ENCODE peak calls at places on chromosomes 3 and 15, in four cellular contexts. S, P, G and Q are unnamed samples.

GRCh38 chr3:133460809-133461208 is 61.0 kb downstream of the BFSP2 start:
- DNase-seq in S (no peak), P (no peak), G (no peak), Q (no peak)

GRCh38 chr15:78127882-78128281 is 3.4 kb downstream of the CIB2 start:
- DNase-seq in S (no peak), P (no peak), G (no peak), Q (no peak)

GRCh38 chr15:35304389-35304788 is 219.3 kb upstream of the NANOGP8 start:
- DNase-seq in S (no peak), P (no peak), G (no peak), Q (no peak)

GRCh38 chr3:38404286-38404685 is 49.4 kb upstream of the ACVR2B start:
- DNase-seq in S (peak), P (no peak), G (peak), Q (peak)

GRCh38 chr3:175526609-175527280 is 667.6 kb downstream of the NAALADL2 start:
- DNase-seq in S (no peak), P (no peak), G (peak), Q (no peak)

GRCh38 chr3:143321058-143321769 is 201.6 kb downstream of the CHST2 start:
- DNase-seq in S (no peak), P (no peak), G (no peak), Q (no peak)

GRCh38 chr3:127728417-127728816 is 55.7 kb downstream of the ABTB1 start:
- DNase-seq in S (no peak), P (no peak), G (no peak), Q (no peak)

GRCh38 chr15:95025924-95026728 is 794.8 kb downstream of the MCTP2 start:
- DNase-seq in S (no peak), P (no peak), G (peak), Q (peak)

GRCh38 chr3:12966847-12967750 is 106.1 kb downstream of the IQSEC1 start:
- DNase-seq in S (peak), P (no peak), G (peak), Q (no peak)

GRCh38 chr3:15952543-15953175 is 154.9 kb upstream of the ANKRD28 start:
- DNase-seq in S (no peak), P (no peak), G (no peak), Q (no peak)

GRCh38 chr3:134615743-134616142 is 35.1 kb downstream of the KY start:
- DNase-seq in S (no peak), P (no peak), G (no peak), Q (no peak)

GRCh38 chr15:76190767-76191538 is 120.3 kb downstream of the ETFA start:
- DNase-seq in S (peak), P (peak), G (peak), Q (peak)

GRCh38 chr3:58924581-58924980 is 125.2 kb downstream of the CFAP20DC start:
- DNase-seq in S (no peak), P (no peak), G (peak), Q (peak)

GRCh38 chr15:25238126-25238525 is 200.7 kb downstream of the UBE3A start:
- DNase-seq in S (peak), P (peak), G (no peak), Q (no peak)

GRCh38 chr3:13890377-13891016 is 10.6 kb upstream of the WNT7A start:
- DNase-seq in S (no peak), P (peak), G (no peak), Q (no peak)

GRCh38 chr3:48440590-48440958 is 517 bp downstream of the TMA7 start:
- DNase-seq in S (no peak), P (no peak), G (no peak), Q (no peak)

GRCh38 chr15:69403611-69404010 is 10.5 kb upstream of the KIF23 start:
- DNase-seq in S (no peak), P (no peak), G (peak), Q (peak)

GRCh38 chr3:140219161-140219745 is 284.3 kb downstream of the CLSTN2 start:
- DNase-seq in S (no peak), P (no peak), G (no peak), Q (no peak)

GRCh38 chr15:48693474-48693873 is 48.0 kb upstream of the FBN1 start:
- DNase-seq in S (no peak), P (no peak), G (peak), Q (no peak)

GRCh38 chr3:175150812-175151411 is 291.8 kb downstream of the NAALADL2 start:
- DNase-seq in S (no peak), P (peak), G (peak), Q (peak)

GRCh38 chr3:120198305-120198878 is 86.6 kb downstream of the GPR156 start:
- DNase-seq in S (no peak), P (no peak), G (peak), Q (peak)
- TF ChIP-seq CTCF in S (no peak), P (no peak), G (peak), Q (peak)

GRCh38 chr3:147655236-147655635 is 246.1 kb downstream of the ZIC1 start:
- DNase-seq in S (no peak), P (no peak), G (peak), Q (peak)
- H3K4me3 ChIP-seq in S (no peak), P (no peak), G (no peak), Q (no peak)

GRCh38 chr3:57597240-57597972 is at the start of gene ARF4:
- DNase-seq in S (peak), P (peak), G (peak), Q (peak)
- TF ChIP-seq CTCF in S (peak), P (no peak), G (peak), Q (peak)

GRCh38 chr3:146967786-146968185 is 362.6 kb upstream of the PLSCR5 start:
- DNase-seq in S (no peak), P (no peak), G (no peak), Q (no peak)

GRCh38 chr3:146972726-146973125 is 367.6 kb upstream of the PLSCR5 start:
- DNase-seq in S (no peak), P (no peak), G (peak), Q (no peak)

GRCh38 chr3:146969356-146969755 is 364.2 kb upstream of the PLSCR5 start:
- DNase-seq in S (no peak), P (no peak), G (peak), Q (peak)

GRCh38 chr3:146968204-146968651 is 363.1 kb upstream of the PLSCR5 start:
- DNase-seq in S (no peak), P (no peak), G (peak), Q (peak)

GRCh38 chr3:146970236-146970635 is 365.1 kb upstream of the PLSCR5 start:
- DNase-seq in S (no peak), P (no peak), G (peak), Q (peak)
- H3K4me3 ChIP-seq in S (no peak), P (no peak), G (no peak), Q (no peak)

GRCh38 chr3:119831022-119831421 is 49.1 kb downstream of the NR1I2 start:
- DNase-seq in S (no peak), P (no peak), G (no peak), Q (peak)
- TF ChIP-seq CTCF in S (no peak), P (no peak), G (peak), Q (peak)

GRCh38 chr3:124780356-124780755 is 50.1 kb downstream of the UMPS start:
- DNase-seq in S (peak), P (peak), G (peak), Q (peak)
- H3K4me3 ChIP-seq in S (peak), P (no peak), G (no peak), Q (no peak)